ENCODE peak calls at places on chromosomes 3 and 15, in eight cellular contexts. W is GM23338, C is hepatocyte, H is MM.1S, V is HCT116, J is neural progenitor cell, B is GM23248, T is SK-N-SH. G is an unnamed sample.

GRCh38 chr15:66808181-66808824 is 106.3 kb downstream of the SMAD6 start:
- DNase-seq in W (no peak), C (no peak), H (no peak), V (no peak), J (no peak), B (no peak), T (no peak), G (no peak)

GRCh38 chr3:108004647-108005046 is 86.2 kb downstream of the CD47 start:
- DNase-seq in W (no peak), C (no peak), H (no peak), V (no peak), J (no peak), B (no peak), T (no peak), G (no peak)

GRCh38 chr15:60536314-60536713 is 57.4 kb upstream of the ICE2 start:
- DNase-seq in W (no peak), C (no peak), H (no peak), V (no peak), J (no peak), B (no peak), T (no peak), G (no peak)

GRCh38 chr3:69120879-69121464 is 1.4 kb downstream of the LMOD3 start:
- DNase-seq in W (peak), C (peak), H (peak), V (peak), J (peak), B (peak), T (peak), G (peak)

GRCh38 chr3:73071952-73072351 is 10.5 kb downstream of the EBLN2 start:
- DNase-seq in W (no peak), C (no peak), H (no peak), V (no peak), J (no peak), B (no peak), T (no peak), G (no peak)

GRCh38 chr3:138946554-138947302 is at the start of the genes FOXL2 and FOXL2NB:
- DNase-seq in W (peak), C (peak), H (no peak), V (no peak), J (peak), B (peak), T (peak), G (no peak)

GRCh38 chr3:107846282-107846852 is 244.5 kb downstream of the CD47 start:
- DNase-seq in W (peak), C (peak), H (no peak), V (peak), J (peak), B (peak), T (no peak), G (peak)

GRCh38 chr3:37688756-37689155 is 172.9 kb upstream of the CTDSPL start:
- DNase-seq in W (no peak), C (no peak), H (no peak), V (no peak), J (no peak), B (no peak), T (no peak), G (no peak)

GRCh38 chr3:191217331-191217730 is 18.3 kb downstream of the OSTN start:
- DNase-seq in W (no peak), C (no peak), H (no peak), V (no peak), J (no peak), B (peak), T (no peak), G (no peak)

GRCh38 chr3:32109256-32109655 is 2.8 kb downstream of the GPD1L start:
- DNase-seq in W (peak), C (peak), H (no peak), V (no peak), J (no peak), B (peak), T (peak), G (no peak)

GRCh38 chr3:43418601-43419272 is 132.4 kb downstream of the SNRK start:
- DNase-seq in W (no peak), C (no peak), H (no peak), V (no peak), J (no peak), B (no peak), T (no peak), G (no peak)

GRCh38 chr3:61518590-61518989 is 42.8 kb upstream of the PTPRG start:
- DNase-seq in W (no peak), C (peak), H (no peak), V (no peak), J (no peak), B (no peak), T (no peak), G (no peak)

GRCh38 chr15:29162411-29162810 is 107.2 kb downstream of the NSMCE3 start:
- DNase-seq in W (no peak), C (no peak), H (no peak), V (no peak), J (no peak), B (no peak), T (no peak), G (no peak)

GRCh38 chr15:78628227-78628626 is 7.4 kb upstream of the CHRNA3 start:
- DNase-seq in W (no peak), C (no peak), H (no peak), V (no peak), J (no peak), B (no peak), T (no peak), G (no peak)

GRCh38 chr15:36887214-36888017 is 212.9 kb downstream of the MEIS2 start:
- DNase-seq in W (peak), C (peak), H (no peak), V (no peak), J (peak), B (peak), T (no peak), G (no peak)

GRCh38 chr3:9797196-9797945 is 4.5 kb downstream of the ARPC4 start:
- DNase-seq in W (no peak), C (no peak), H (no peak), V (no peak), J (no peak), B (no peak), T (no peak), G (no peak)

GRCh38 chr3:32423534-32423933 is 31.9 kb downstream of the CMTM7 start:
- DNase-seq in W (no peak), C (no peak), H (peak), V (no peak), J (no peak), B (no peak), T (no peak), G (peak)

GRCh38 chr3:101011086-101011485 is 17.9 kb upstream of the ABI3BP start:
- DNase-seq in W (no peak), C (no peak), H (no peak), V (no peak), J (no peak), B (peak), T (no peak), G (no peak)

GRCh38 chr15:44584162-44584749 is 47.3 kb downstream of the EIF3J start:
- DNase-seq in W (peak), C (peak), H (peak), V (peak), J (peak), B (peak), T (peak), G (peak)

GRCh38 chr3:156120528-156121251 is at the start of gene KCNAB1:
- DNase-seq in W (peak), C (no peak), H (no peak), V (no peak), J (no peak), B (no peak), T (no peak), G (no peak)

GRCh38 chr3:188174309-188175044 is 20.5 kb downstream of the LPP start:
- DNase-seq in W (no peak), C (no peak), H (no peak), V (no peak), J (no peak), B (no peak), T (no peak), G (peak)

GRCh38 chr3:156425651-156426050 is 129.3 kb downstream of the SSR3 start:
- DNase-seq in W (no peak), C (no peak), H (no peak), V (no peak), J (no peak), B (no peak), T (no peak), G (no peak)

GRCh38 chr15:27993996-27994775 is 104.9 kb downstream of the OCA2 start:
- DNase-seq in W (no peak), C (no peak), H (no peak), V (no peak), J (no peak), B (no peak), T (peak), G (no peak)

GRCh38 chr15:43168192-43169107 is 16.8 kb upstream of the CCNDBP1 start:
- DNase-seq in W (peak), C (no peak), H (no peak), V (no peak), J (no peak), B (peak), T (no peak), G (no peak)

GRCh38 chr3:127739347-127740135 is 66.8 kb downstream of the ABTB1 start:
- DNase-seq in W (no peak), C (no peak), H (no peak), V (no peak), J (no peak), B (no peak), T (no peak), G (no peak)

GRCh38 chr15:27027229-27027628 is 56.2 kb downstream of the GABRG3 start:
- DNase-seq in W (peak), C (no peak), H (no peak), V (no peak), J (peak), B (no peak), T (no peak), G (no peak)

GRCh38 chr3:148280623-148281242 is 417.0 kb upstream of the AGTR1 start:
- DNase-seq in W (peak), C (no peak), H (no peak), V (no peak), J (no peak), B (no peak), T (no peak), G (no peak)

DNA sequence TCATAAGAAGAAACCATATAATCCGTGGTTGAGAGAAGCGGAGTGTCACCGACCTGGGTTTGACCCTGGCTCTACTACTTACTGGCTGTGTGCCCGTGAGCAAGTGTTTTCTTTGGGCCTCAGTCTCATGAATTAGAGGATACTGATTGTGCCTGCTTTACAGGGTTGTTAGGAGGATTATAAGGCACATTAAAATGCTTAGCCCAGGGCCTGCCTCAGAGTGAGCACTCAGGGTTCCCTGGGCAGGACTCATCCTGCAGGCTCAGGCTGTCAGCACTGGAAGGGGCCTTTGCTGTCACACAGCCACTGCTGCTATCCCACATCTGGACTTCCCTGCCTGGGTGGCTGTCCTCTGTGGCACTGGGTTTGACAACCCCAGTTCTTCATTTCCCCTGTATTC is 4.7 kb downstream of the PLA2G4F start:
- DNase-seq in W (no peak), C (no peak), H (no peak), V (no peak), J (no peak), B (no peak), T (no peak), G (no peak)
- TF ChIP-seq EZH2phosphoT487 in W (no peak), C (no peak), H (no peak), V (no peak), J (no peak), B (no peak), T (no peak), G (no peak)

GRCh38 chr3:143531101-143531500 is 317.2 kb downstream of the SLC9A9 start:
- DNase-seq in W (no peak), C (no peak), H (no peak), V (no peak), J (no peak), B (no peak), T (no peak), G (no peak)

GRCh38 chr3:143538577-143538981 is 309.7 kb downstream of the SLC9A9 start:
- DNase-seq in W (no peak), C (no peak), H (no peak), V (no peak), J (no peak), B (peak), T (no peak), G (no peak)

GRCh38 chr3:143535994-143536784 is 312.1 kb downstream of the SLC9A9 start:
- DNase-seq in W (no peak), C (no peak), H (peak), V (no peak), J (no peak), B (peak), T (no peak), G (no peak)

GRCh38 chr3:143533391-143533790 is 314.9 kb downstream of the SLC9A9 start:
- DNase-seq in W (no peak), C (no peak), H (no peak), V (no peak), J (no peak), B (no peak), T (no peak), G (no peak)

DNA sequence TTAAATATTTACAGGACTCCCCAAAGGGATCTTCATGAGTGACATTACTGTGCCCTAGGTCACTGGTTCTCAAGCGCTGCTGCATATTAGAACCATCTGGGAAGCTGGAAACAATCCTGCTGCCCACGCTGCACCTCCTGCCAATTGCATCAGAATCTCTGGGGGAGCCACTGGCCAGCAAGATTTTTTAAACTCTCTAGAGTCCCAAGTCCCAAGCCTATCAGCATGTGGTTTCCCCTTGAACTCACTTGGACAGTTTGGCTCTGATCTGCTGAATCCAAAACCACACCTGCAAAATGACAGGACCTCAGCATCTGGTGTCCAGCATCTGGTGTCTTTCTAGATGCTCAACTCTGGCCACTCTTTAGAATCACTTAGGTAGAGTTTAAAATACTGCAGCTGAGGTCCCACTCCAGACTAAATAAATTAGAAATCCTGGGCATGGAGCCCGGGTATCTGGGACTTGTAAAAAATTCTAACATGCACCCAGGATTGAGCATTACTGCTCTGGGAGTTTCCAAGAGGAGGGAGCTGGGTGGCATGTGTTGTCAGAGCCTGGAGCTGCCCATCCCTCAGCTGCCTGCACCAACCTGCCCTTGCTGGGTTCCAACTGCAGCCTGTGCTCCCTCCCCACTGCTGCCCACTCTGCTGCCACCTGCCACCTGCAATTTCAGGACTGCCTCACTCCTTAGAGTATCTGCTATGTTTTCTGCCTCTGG is 311.3 kb downstream of the SLC9A9 start:
- DNase-seq in W (no peak), C (no peak), H (peak), V (no peak), J (no peak), B (peak), T (no peak), G (no peak)
- H3K4me3 ChIP-seq in W (no peak), C (no peak), H (no peak), V (no peak), J (no peak), B (peak), T (no peak), G (no peak)

GRCh38 chr15:33720952-33721351 is 247.3 kb upstream of the CHRM5 start:
- DNase-seq in W (no peak), C (no peak), H (no peak), V (no peak), J (no peak), B (peak), T (no peak), G (no peak)

GRCh38 chr15:33710746-33711145 is 257.6 kb upstream of the CHRM5 start:
- DNase-seq in W (peak), C (no peak), H (no peak), V (no peak), J (no peak), B (no peak), T (no peak), G (no peak)

GRCh38 chr15:33716025-33716424 is 252.3 kb upstream of the CHRM5 start:
- DNase-seq in W (no peak), C (no peak), H (no peak), V (no peak), J (no peak), B (no peak), T (no peak), G (no peak)
- TF ChIP-seq EZH2phosphoT487 in W (no peak), C (no peak), H (no peak), V (no peak), J (no peak), B (no peak), T (no peak), G (no peak)

GRCh38 chr15:57746752-57747151 is 40.2 kb downstream of the POLR2M start:
- DNase-seq in W (no peak), C (no peak), H (no peak), V (no peak), J (no peak), B (no peak), T (no peak), G (no peak)

GRCh38 chr15:57751177-57751800 is 44.8 kb downstream of the POLR2M start:
- DNase-seq in W (peak), C (peak), H (peak), V (no peak), J (peak), B (peak), T (peak), G (peak)

GRCh38 chr15:57743424-57743823 is 36.9 kb downstream of the POLR2M start:
- DNase-seq in W (peak), C (no peak), H (peak), V (no peak), J (peak), B (no peak), T (no peak), G (peak)

GRCh38 chr15:57752426-57752825 is 45.9 kb downstream of the POLR2M start:
- DNase-seq in W (peak), C (no peak), H (no peak), V (no peak), J (peak), B (no peak), T (no peak), G (no peak)

GRCh38 chr15:57747206-57747605 is 40.7 kb downstream of the POLR2M start:
- DNase-seq in W (peak), C (no peak), H (no peak), V (no peak), J (no peak), B (no peak), T (no peak), G (no peak)
- H3K4me3 ChIP-seq in W (no peak), C (no peak), H (no peak), V (no peak), J (no peak), B (no peak), T (no peak), G (no peak)

GRCh38 chr3:140922634-140923033 is 19.0 kb upstream of the SLC25A36 start:
- DNase-seq in W (peak), C (peak), H (no peak), V (no peak), J (peak), B (peak), T (no peak), G (peak)
- TF ChIP-seq EZH2phosphoT487 in W (no peak), C (no peak), H (no peak), V (no peak), J (no peak), B (no peak), T (no peak), G (no peak)

G was measured in OCI-LY7.